ENCODE peak calls at places on chromosomes 2 and 18, in five cellular contexts. F, P, R, K and T are unnamed samples.

GRCh38 chr2:239801404-239802100 is 223.6 kb downstream of the NDUFA10 start:
- DNase-seq in F (no peak), P (peak), R (no peak), K (no peak), T (no peak)

GRCh38 chr2:85694052-85695025 is at the start of gene GNLY:
- DNase-seq in F (no peak), P (peak), R (no peak), K (no peak), T (no peak)

GRCh38 chr2:144659731-144660275 is 139.9 kb upstream of the ZEB2 start:
- DNase-seq in F (no peak), P (peak), R (peak), K (peak), T (no peak)

GRCh38 chr18:62128157-62128556 is 58.7 kb downstream of the PIGN start:
- DNase-seq in F (peak), P (no peak), R (no peak), K (no peak), T (no peak)

GRCh38 chr2:10277293-10278028 is 25.2 kb upstream of the HPCAL1 start:
- DNase-seq in F (no peak), P (no peak), R (no peak), K (no peak), T (no peak)

GRCh38 chr2:235500110-235500760 is 6.4 kb downstream of the AGAP1 start:
- DNase-seq in F (no peak), P (no peak), R (no peak), K (no peak), T (no peak)

GRCh38 chr18:23838233-23838632 is 149.0 kb downstream of the LAMA3 start:
- DNase-seq in F (no peak), P (no peak), R (no peak), K (no peak), T (no peak)

GRCh38 chr2:170255971-170256370 is 78.0 kb downstream of the MYO3B start:
- DNase-seq in F (no peak), P (no peak), R (no peak), K (no peak), T (no peak)

GRCh38 chr18:54828986-54829385 is 709 bp downstream of the RAB27B start:
- DNase-seq in F (no peak), P (no peak), R (no peak), K (no peak), T (no peak)

GRCh38 chr2:190313880-190314279 is 5.7 kb downstream of the HIBCH start:
- DNase-seq in F (no peak), P (no peak), R (no peak), K (no peak), T (no peak)

GRCh38 chr2:175203621-175204496 is 22.3 kb upstream of the ATP5MC3 start:
- DNase-seq in F (peak), P (peak), R (peak), K (no peak), T (peak)